ENCODE peak calls at places on chromosomes 7 and 10, in nine cellular contexts. P is iris pigment epithelial cell, C is HT1080, V is right atrium auricular region, Q is fibroblast of the aortic adventitia, G is NCI-H1694 treated with DMSO at 0.1 percent for 48 hours, B is body of pancreas, T is GM10248, R is HEK293T. U is an unnamed sample.

GRCh38 chr10:103661198-103661950 is 167.9 kb downstream of the NEURL1 start:
- DNase-seq in C (no peak), T (peak), R (peak), B (peak), G (peak), Q (peak), P (peak), V (peak), U (no peak)

GRCh38 chr10:116690356-116691078 is 51.8 kb downstream of the HSPA12A start:
- DNase-seq in V (no peak), Q (peak), B (peak), G (peak), C (no peak), T (no peak), P (peak), R (no peak), U (no peak)

GRCh38 chr7:69778138-69778537 is 179.9 kb downstream of the AUTS2 start:
- DNase-seq in G (no peak), Q (no peak), T (no peak), R (no peak), B (no peak), C (no peak), P (no peak), V (no peak), U (no peak)

GRCh38 chr7:22786290-22786932 is 36.2 kb downstream of the TOMM7 start:
- DNase-seq in R (no peak), V (no peak), G (peak), B (no peak), T (no peak), P (no peak), Q (no peak), C (no peak), U (no peak)

GRCh38 chr7:157503229-157503628 is 166.4 kb downstream of the DNAJB6 start:
- DNase-seq in C (no peak), R (no peak), P (no peak), Q (no peak), G (no peak), B (no peak), T (no peak), V (no peak), U (no peak)

GRCh38 chr10:118256825-118257570 is 85.1 kb downstream of the FAM204A start:
- DNase-seq in G (no peak), P (no peak), B (no peak), C (no peak), Q (no peak), R (no peak), T (no peak), V (no peak), U (no peak)

GRCh38 chr10:127547997-127548396 is 1.1 kb upstream of the NPS start:
- DNase-seq in V (no peak), Q (no peak), P (no peak), G (no peak), B (no peak), R (no peak), T (no peak), C (no peak), U (no peak)

GRCh38 chr10:95493862-95494261 is 67.3 kb downstream of the SORBS1 start:
- DNase-seq in V (no peak), G (no peak), C (no peak), R (no peak), Q (no peak), P (no peak), T (no peak), B (no peak), U (no peak)

GRCh38 chr10:86030312-86030711 is 336.3 kb downstream of the GRID1 start:
- DNase-seq in Q (no peak), R (no peak), G (no peak), P (no peak), T (no peak), B (no peak), C (no peak), V (no peak), U (no peak)

GRCh38 chr7:64558781-64559180 is 4.1 kb downstream of the ZNF680 start:
- DNase-seq in R (no peak), B (no peak), V (no peak), T (no peak), C (no peak), Q (no peak), G (no peak), P (peak), U (no peak)

GRCh38 chr10:121213436-121213835 is 362.3 kb downstream of the WDR11 start:
- DNase-seq in G (no peak), Q (no peak), B (no peak), V (no peak), T (no peak), P (no peak), R (no peak), C (no peak), U (no peak)

GRCh38 chr10:71864861-71865473 is 13.9 kb upstream of the PSAP start:
- DNase-seq in R (no peak), C (peak), Q (peak), P (peak), G (no peak), B (no peak), V (no peak), T (no peak), U (peak)

GRCh38 chr7:42445691-42446090 is 208.7 kb upstream of the GLI3 start:
- DNase-seq in B (no peak), C (no peak), R (no peak), T (no peak), V (no peak), Q (peak), P (peak), G (no peak), U (no peak)

GRCh38 chr7:3301831-3302618 is 973 bp downstream of the SDK1 start:
- DNase-seq in V (no peak), Q (peak), T (no peak), R (peak), P (peak), G (peak), B (peak), C (no peak), U (no peak)

GRCh38 chr7:151115836-151116418 is 29.7 kb downstream of the AGAP3 start:
- DNase-seq in R (no peak), G (no peak), Q (no peak), B (peak), P (peak), T (no peak), V (no peak), C (no peak), U (no peak)

GRCh38 chr7:138958026-138958956 is 22.9 kb downstream of the KIAA1549 start:
- DNase-seq in R (no peak), V (no peak), P (peak), T (no peak), G (no peak), B (peak), Q (no peak), C (no peak), U (no peak)

GRCh38 chr10:71771204-71771603 is 2.1 kb downstream of the VSIR start:
- DNase-seq in V (no peak), P (no peak), R (no peak), G (no peak), C (no peak), B (peak), Q (no peak), T (no peak), U (no peak)